ENCODE peak calls at places on chromosomes 2 and 18, in four cellular contexts. X, O, Z and G are unnamed samples.

GRCh38 chr2:227376911-227377396 is 2.2 kb downstream of the TM4SF20 start:
- DNase-seq in X (no peak), O (peak), Z (no peak), G (no peak)

GRCh38 chr2:53473762-53474161 is 293.8 kb upstream of the CHAC2 start:
- DNase-seq in X (no peak), O (peak), Z (no peak), G (no peak)

GRCh38 chr2:856041-856440 is 94.6 kb upstream of the SNTG2 start:
- DNase-seq in X (no peak), O (no peak), Z (no peak), G (no peak)

GRCh38 chr2:223465793-223466192 is 136.4 kb downstream of the SCG2 start:
- DNase-seq in X (peak), O (peak), Z (peak), G (no peak)

GRCh38 chr18:39186008-39186407 is 1620.4 kb upstream of the CELF4 start:
- DNase-seq in X (no peak), O (no peak), Z (no peak), G (no peak)

GRCh38 chr2:219851801-219852481 is 224.5 kb downstream of the SLC4A3 start:
- DNase-seq in X (no peak), O (no peak), Z (peak), G (no peak)

GRCh38 chr2:95326433-95327140 is 29.4 kb downstream of the KCNIP3 start:
- DNase-seq in X (no peak), O (no peak), Z (no peak), G (no peak)

GRCh38 chr2:1455466-1455865 is 42.2 kb downstream of the TPO start:
- DNase-seq in X (peak), O (peak), Z (no peak), G (no peak)

GRCh38 chr2:206160124-206160806 is 570 bp downstream of the EEF1B2 start:
- DNase-seq in X (no peak), O (no peak), Z (no peak), G (no peak)

GRCh38 chr18:49778826-49779465 is 34.4 kb downstream of the ACAA2 start:
- DNase-seq in X (no peak), O (peak), Z (no peak), G (no peak)

GRCh38 chr2:218026244-218026643 is 23.4 kb upstream of the TNS1 start:
- DNase-seq in X (no peak), O (no peak), Z (no peak), G (peak)

GRCh38 chr2:217948341-217948791 is 54.4 kb downstream of the TNS1 start:
- DNase-seq in X (no peak), O (no peak), Z (no peak), G (no peak)

GRCh38 chr2:105308785-105309540 is 20.6 kb downstream of the TGFBRAP1 start:
- DNase-seq in X (no peak), O (no peak), Z (no peak), G (no peak)

GRCh38 chr2:189190696-189191095 is 11.1 kb upstream of the COL5A2 start:
- DNase-seq in X (no peak), O (no peak), Z (no peak), G (no peak)

GRCh38 chr18:23337599-23338444 is 115.3 kb upstream of the RIOK3 start:
- DNase-seq in X (no peak), O (peak), Z (peak), G (no peak)

GRCh38 chr2:239253705-239254104 is 147.1 kb downstream of the HDAC4 start:
- DNase-seq in X (no peak), O (no peak), Z (no peak), G (no peak)

GRCh38 chr2:235551965-235552364 is 58.1 kb downstream of the AGAP1 start:
- DNase-seq in X (peak), O (peak), Z (peak), G (no peak)

GRCh38 chr2:46260305-46260704 is 36.9 kb upstream of the EPAS1 start:
- DNase-seq in X (no peak), O (no peak), Z (no peak), G (no peak)

GRCh38 chr2:191530618-191531017 is 147.3 kb upstream of the NABP1 start:
- DNase-seq in X (no peak), O (no peak), Z (no peak), G (no peak)

GRCh38 chr2:43192039-43192438 is 34.4 kb downstream of the ZFP36L2 start:
- DNase-seq in X (no peak), O (peak), Z (no peak), G (no peak)

GRCh38 chr18:4107049-4107459 is 348.1 kb downstream of the DLGAP1 start:
- DNase-seq in X (no peak), O (peak), Z (peak), G (no peak)

GRCh38 chr2:30038419-30038818 is 108.4 kb upstream of the YPEL5 start:
- DNase-seq in X (no peak), O (no peak), Z (no peak), G (no peak)

GRCh38 chr2:231037202-231037730 is at the start of gene C2orf72:
- DNase-seq in X (no peak), O (no peak), Z (no peak), G (no peak)

GRCh38 chr2:120558892-120559291 is 176.8 kb upstream of the GLI2 start:
- DNase-seq in X (no peak), O (no peak), Z (no peak), G (no peak)

GRCh38 chr2:173079968-173080860 is 4.6 kb downstream of the MAP3K20 start:
- DNase-seq in X (peak), O (peak), Z (peak), G (no peak)

GRCh38 chr18:75090336-75090735 is 118.6 kb downstream of the PTGR3 start:
- DNase-seq in X (no peak), O (no peak), Z (no peak), G (peak)

GRCh38 chr2:96436961-96437360 is 68.2 kb downstream of the NEURL3 start:
- DNase-seq in X (no peak), O (no peak), Z (no peak), G (no peak)

GRCh38 chr18:76620326-76620813 is 125.3 kb upstream of the ZNF516 start:
- DNase-seq in X (peak), O (peak), Z (peak), G (no peak)

DNA sequence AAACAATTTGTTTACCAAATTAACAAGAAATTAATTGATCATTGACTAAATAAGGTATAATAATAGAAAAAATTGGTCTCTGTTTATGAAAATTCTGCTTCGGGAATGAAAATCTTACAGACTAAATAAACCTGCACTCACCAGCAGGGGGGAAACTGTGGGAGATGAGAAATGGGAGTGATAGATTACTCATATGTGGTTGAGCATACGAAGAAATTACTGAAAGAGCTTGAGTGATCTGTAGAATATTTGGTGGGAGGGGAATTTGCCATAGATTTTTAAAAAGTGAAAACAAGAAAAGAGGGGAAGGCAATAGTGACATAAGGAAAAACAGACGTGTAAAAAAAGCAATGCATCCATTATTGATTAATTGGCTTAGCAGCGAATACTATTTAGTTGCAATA is 2.2 kb downstream of the HMSD start:
- DNase-seq in X (no peak), O (peak), Z (peak), G (no peak)
- TF ChIP-seq CTCF in X (peak), O (peak), Z (peak), G (no peak)

GRCh38 chr18:13409997-13410396 is 191.4 kb downstream of the LDLRAD4 start:
- DNase-seq in X (no peak), O (no peak), Z (no peak), G (peak)
- TF ChIP-seq CTCF in X (no peak), O (no peak), Z (no peak), G (no peak)

GRCh38 chr2:127635380-127636237 is 10.3 kb upstream of the GPR17 start:
- DNase-seq in X (no peak), O (no peak), Z (no peak), G (no peak)
- TF ChIP-seq CTCF in X (no peak), O (no peak), Z (no peak), G (no peak)

DNA sequence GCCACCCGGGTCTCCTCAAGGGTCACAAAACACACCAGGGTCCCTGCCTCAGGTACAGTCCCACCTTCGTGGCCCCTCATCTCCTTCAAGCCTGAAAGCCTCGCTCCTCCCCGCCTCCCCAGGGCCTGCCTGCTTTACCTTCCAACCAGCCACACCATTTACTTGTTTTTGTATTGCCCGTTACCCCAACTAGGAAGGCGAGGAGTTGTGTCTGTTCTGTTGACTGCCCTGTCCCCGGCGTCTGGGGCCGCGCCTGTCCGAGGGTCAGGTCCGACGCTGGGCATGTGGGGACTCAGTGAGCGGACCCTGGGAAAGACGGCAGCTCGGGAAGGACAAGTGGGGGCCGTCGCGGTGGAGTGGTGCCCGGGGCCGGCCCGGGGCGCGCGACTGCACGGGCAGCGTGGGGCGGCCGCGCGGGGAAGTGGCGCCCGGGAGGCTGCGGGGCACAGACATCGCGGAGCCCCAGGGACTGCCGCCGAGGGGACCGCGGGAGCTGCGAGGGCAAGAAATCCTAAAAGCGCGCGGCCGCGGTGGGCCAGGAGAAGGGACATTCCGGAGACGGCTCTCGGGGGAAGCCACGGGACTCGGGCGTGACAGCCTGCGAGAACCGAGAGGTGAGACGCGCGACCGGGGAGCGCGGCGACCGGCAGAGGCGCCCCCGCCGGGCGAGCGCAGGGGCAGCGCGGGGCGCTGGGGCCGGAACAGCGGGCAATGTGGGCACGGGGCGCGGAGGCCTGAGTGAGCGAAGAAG is 797 bp upstream of the GRHL1 start:
- DNase-seq in X (no peak), O (no peak), Z (no peak), G (peak)
- TF ChIP-seq CTCF in X (no peak), O (no peak), Z (no peak), G (peak)

GRCh38 chr18:62928316-62928715 is 213.0 kb downstream of the PHLPP1 start:
- DNase-seq in X (peak), O (peak), Z (peak), G (no peak)
- TF ChIP-seq CTCF in X (no peak), O (no peak), Z (no peak), G (no peak)

GRCh38 chr2:20093263-20094141 is 42.1 kb upstream of the LAPTM4A start:
- DNase-seq in X (peak), O (peak), Z (peak), G (no peak)
- TF ChIP-seq CTCF in X (peak), O (peak), Z (peak), G (peak)

GRCh38 chr2:130288467-130289403 is 54.0 kb upstream of the IMP4 start:
- DNase-seq in X (no peak), O (no peak), Z (no peak), G (no peak)
- TF ChIP-seq CTCF in X (no peak), O (no peak), Z (no peak), G (no peak)